ENCODE peak calls at places on chromosomes 7 and 10, in ten cellular contexts. G is upper lobe of right lung, L is pancreas, M is PC-9, F is thyroid gland, E is lower lobe of right lung, Y is AG04450, O is tibial nerve, I is Peyer's patch, K is HL-60. X is an unnamed sample.

GRCh38 chr10:97780991-97781540 is 9.3 kb upstream of the SFRP5 start:
- DNase-seq in G (no peak), L (peak; percentile 20), M (no peak), F (peak; percentile 57), E (no peak), Y (no peak), O (no peak), I (no peak), K (peak; percentile 15), X (no peak)

GRCh38 chr10:102593074-102593803 is 51.0 kb upstream of the TRIM8 start:
- DNase-seq in G (peak; percentile 53), L (no peak), M (no peak), F (no peak), E (no peak), Y (no peak), O (no peak), I (no peak), K (no peak), X (peak; percentile 41)

GRCh38 chr10:12980080-12980656 is 21.3 kb downstream of the CCDC3 start:
- DNase-seq in G (no peak), L (no peak), M (no peak), F (no peak), E (no peak), Y (no peak), O (no peak), I (no peak), K (no peak), X (no peak)

GRCh38 chr7:5792792-5793191 is 11.3 kb upstream of the RNF216 start:
- DNase-seq in G (no peak), L (no peak), M (no peak), F (no peak), E (no peak), Y (no peak), O (no peak), I (no peak), K (no peak), X (no peak)

GRCh38 chr7:88485811-88486210 is 179.1 kb upstream of the STEAP4 start:
- DNase-seq in G (no peak), L (no peak), M (no peak), F (peak; percentile 73), E (no peak), Y (no peak), O (no peak), I (no peak), K (no peak), X (no peak)

GRCh38 chr7:100208911-100209408 is 10.8 kb upstream of the PVRIG start:
- DNase-seq in G (no peak), L (no peak), M (no peak), F (no peak), E (no peak), Y (no peak), O (no peak), I (no peak), K (no peak), X (no peak)

GRCh38 chr7:120523985-120524384 is 251.0 kb downstream of the KCND2 start:
- DNase-seq in G (no peak), L (no peak), M (no peak), F (no peak), E (no peak), Y (no peak), O (no peak), I (no peak), K (no peak), X (no peak)

GRCh38 chr10:26464632-26465280 is 26.6 kb downstream of the APBB1IP start:
- DNase-seq in G (no peak), L (no peak), M (no peak), F (no peak), E (no peak), Y (no peak), O (no peak), I (no peak), K (no peak), X (no peak)

GRCh38 chr10:77500754-77501151 is 136.9 kb downstream of the KCNMA1 start:
- DNase-seq in G (no peak), L (no peak), M (no peak), F (no peak), E (no peak), Y (no peak), O (no peak), I (no peak), K (no peak), X (peak; percentile 46)

GRCh38 chr10:117096559-117097201 is 41.4 kb downstream of the VAX1 start:
- DNase-seq in G (no peak), L (no peak), M (no peak), F (no peak), E (no peak), Y (no peak), O (no peak), I (no peak), K (no peak), X (no peak)

GRCh38 chr7:9242604-9243003 is 809.2 kb downstream of the NXPH1 start:
- DNase-seq in G (no peak), L (no peak), M (no peak), F (no peak), E (no peak), Y (no peak), O (no peak), I (no peak), K (no peak), X (no peak)

GRCh38 chr7:121755818-121756501 is 117.0 kb upstream of the PTPRZ1 start:
- DNase-seq in G (no peak), L (no peak), M (no peak), F (peak; percentile 7), E (no peak), Y (no peak), O (no peak), I (no peak), K (no peak), X (no peak)

GRCh38 chr7:121753965-121754364 is 119.0 kb upstream of the PTPRZ1 start:
- DNase-seq in G (no peak), L (no peak), M (peak; percentile 3), F (no peak), E (no peak), Y (no peak), O (no peak), I (no peak), K (no peak), X (no peak)

GRCh38 chr7:121748546-121748945 is 124.4 kb upstream of the PTPRZ1 start:
- DNase-seq in G (no peak), L (no peak), M (no peak), F (no peak), E (no peak), Y (no peak), O (no peak), I (no peak), K (no peak), X (no peak)

GRCh38 chr7:121755286-121755685 is 117.7 kb upstream of the PTPRZ1 start:
- DNase-seq in G (no peak), L (no peak), M (no peak), F (no peak), E (no peak), Y (no peak), O (no peak), I (no peak), K (no peak), X (no peak)

GRCh38 chr7:121752706-121753105 is 120.3 kb upstream of the PTPRZ1 start:
- DNase-seq in G (no peak), L (no peak), M (no peak), F (no peak), E (no peak), Y (no peak), O (no peak), I (no peak), K (no peak), X (no peak)
- TF ChIP-seq CTCF in G (no peak), L (no peak), M (peak; percentile 25), F (no peak), E (no peak), Y (peak; percentile 43), O (no peak), I (no peak), K (peak; percentile 2), X (peak; percentile 59)

DNA sequence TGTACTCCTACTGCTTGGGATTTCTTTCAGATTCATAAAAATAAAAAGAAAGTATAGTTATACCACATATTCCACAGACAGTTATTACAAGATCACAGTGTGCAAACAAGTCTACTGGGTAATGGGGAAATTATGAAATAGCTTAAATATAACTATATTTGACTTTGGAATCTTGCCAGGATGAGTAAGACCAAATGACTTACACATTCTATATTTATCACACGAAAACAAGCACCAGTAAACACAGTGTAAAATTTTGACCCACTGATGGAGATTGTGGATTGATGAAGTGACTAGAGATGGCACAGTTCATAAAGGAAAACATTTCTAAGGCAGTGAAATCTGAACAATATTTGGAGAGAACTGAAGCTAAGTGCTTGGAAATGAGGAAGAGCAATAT is 339.7 kb downstream of the THSD7A start:
- DNase-seq in G (no peak), L (no peak), M (no peak), F (no peak), E (no peak), Y (no peak), O (no peak), I (no peak), K (no peak), X (no peak)
- H3K4me3 ChIP-seq in G (no peak overlapping the region), L (no peak overlapping the region), M (no peak overlapping the region), F (no peak overlapping the region), E (no peak overlapping the region), Y (no peak overlapping the region), O (no peak overlapping the region), I (no peak overlapping the region), K (no peak overlapping the region), X (no peak overlapping the region)

GRCh38 chr7:106219170-106219569 is 65.6 kb downstream of the NAMPT start:
- DNase-seq in G (no peak), L (no peak), M (no peak), F (no peak), E (no peak), Y (no peak), O (no peak), I (no peak), K (no peak), X (no peak)
- H3K27ac ChIP-seq in G (no peak overlapping the region), L (no peak overlapping the region), M (no peak overlapping the region), F (no peak overlapping the region), E (no peak overlapping the region), Y (no peak overlapping the region), O (no peak overlapping the region), I (no peak overlapping the region), K (no peak overlapping the region), X (no peak overlapping the region)

GRCh38 chr7:2100278-2101205 is 132.2 kb downstream of the MAD1L1 start:
- DNase-seq in G (no peak), L (peak; percentile 25), M (no peak), F (no peak), E (no peak), Y (no peak), O (no peak), I (no peak), K (peak; percentile 51), X (no peak)
- TF ChIP-seq CTCF in G (no peak), L (no peak), M (no peak), F (no peak), E (no peak), Y (no peak), O (no peak), I (no peak), K (no peak), X (no peak)

DNA sequence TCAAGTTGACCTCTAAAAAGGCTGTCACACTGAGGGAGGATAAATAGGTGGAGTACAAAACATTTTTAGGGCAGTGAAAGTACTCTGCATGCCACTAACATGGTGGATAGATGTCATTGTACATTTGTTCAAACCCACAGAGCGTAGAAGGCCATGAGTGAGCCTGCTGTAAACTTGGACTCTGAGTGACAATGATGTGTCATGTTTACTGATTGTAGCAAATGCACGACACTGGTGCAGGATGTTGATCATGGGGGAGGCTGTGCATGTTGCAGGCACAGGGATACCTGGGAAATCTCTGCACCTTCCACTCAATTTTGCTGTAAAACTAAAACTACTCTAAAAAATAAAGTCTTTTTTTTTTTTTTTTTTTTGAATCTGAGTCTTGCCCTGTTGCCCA is 52.5 kb upstream of the GRID1 start:
- DNase-seq in G (no peak), L (no peak), M (no peak), F (no peak), E (no peak), Y (no peak), O (no peak), I (no peak), K (no peak), X (no peak)
- H3K4me3 ChIP-seq in G (no peak overlapping the region), L (no peak overlapping the region), M (no peak overlapping the region), F (no peak overlapping the region), E (no peak overlapping the region), Y (no peak overlapping the region), O (no peak overlapping the region), I (no peak overlapping the region), K (no peak overlapping the region), X (no peak overlapping the region)